ENCODE peak calls at places on chromosomes 7 and 10, in four cellular contexts. M is A549, S is ovary, K is heart left ventricle. D is an unnamed sample. For H3K4me1, the result is how much of the 10 kb centered on the place peaks cover.

GRCh38 chr10:35079763-35080162 is 10.4 kb downstream of the CUL2 start:
- DNase-seq in M (peak), S (no peak), K (no peak), D (no peak)

GRCh38 chr10:71015674-71016073 is 127.3 kb upstream of the PCBD1 start:
- DNase-seq in K (no peak), S (no peak), M (no peak), D (no peak)

GRCh38 chr7:2886900-2887299 is 42.8 kb upstream of the GNA12 start:
- DNase-seq in K (no peak), M (peak), S (peak), D (peak)

GRCh38 chr10:131694963-131695813 is 205.6 kb upstream of the PPP2R2D start:
- DNase-seq in K (no peak), S (no peak), M (no peak), D (peak)

GRCh38 chr7:109696723-109697122 is 1127.0 kb downstream of the DNAJB9 start:
- DNase-seq in M (no peak), S (no peak), K (no peak), D (no peak)

GRCh38 chr10:21003240-21003822 is 106.2 kb upstream of the NEBL start:
- DNase-seq in S (no peak), K (no peak), M (no peak), D (no peak)

GRCh38 chr10:75355706-75356105 is 45.9 kb downstream of the ZNF503 start:
- DNase-seq in M (no peak), S (no peak), K (no peak), D (no peak)

GRCh38 chr10:78911533-78912340 is 157.0 kb upstream of the ZMIZ1 start:
- DNase-seq in M (no peak), K (no peak), S (peak), D (no peak)

GRCh38 chr10:100988166-100988565 is 823 bp downstream of the TWNK start:
- DNase-seq in M (no peak), S (no peak), K (no peak), D (no peak)

GRCh38 chr10:96548589-96548988 is 34.9 kb upstream of the TLL2 start:
- DNase-seq in M (no peak), S (peak), K (peak), D (no peak)

GRCh38 chr10:59868974-59869940 is 37.1 kb downstream of the CCDC6 start:
- DNase-seq in K (no peak), S (no peak), M (no peak), D (no peak)

GRCh38 chr7:44618754-44619153 is 12.3 kb downstream of the OGDH start:
- DNase-seq in M (no peak), K (no peak), S (no peak), D (no peak)

GRCh38 chr7:84454174-84454959 is 259.8 kb upstream of the SEMA3A start:
- DNase-seq in S (no peak), K (no peak), M (no peak), D (no peak)

GRCh38 chr10:22658745-22659410 is 55.5 kb downstream of the PIP4K2A start:
- DNase-seq in M (no peak), S (no peak), K (no peak), D (no peak)

DNA sequence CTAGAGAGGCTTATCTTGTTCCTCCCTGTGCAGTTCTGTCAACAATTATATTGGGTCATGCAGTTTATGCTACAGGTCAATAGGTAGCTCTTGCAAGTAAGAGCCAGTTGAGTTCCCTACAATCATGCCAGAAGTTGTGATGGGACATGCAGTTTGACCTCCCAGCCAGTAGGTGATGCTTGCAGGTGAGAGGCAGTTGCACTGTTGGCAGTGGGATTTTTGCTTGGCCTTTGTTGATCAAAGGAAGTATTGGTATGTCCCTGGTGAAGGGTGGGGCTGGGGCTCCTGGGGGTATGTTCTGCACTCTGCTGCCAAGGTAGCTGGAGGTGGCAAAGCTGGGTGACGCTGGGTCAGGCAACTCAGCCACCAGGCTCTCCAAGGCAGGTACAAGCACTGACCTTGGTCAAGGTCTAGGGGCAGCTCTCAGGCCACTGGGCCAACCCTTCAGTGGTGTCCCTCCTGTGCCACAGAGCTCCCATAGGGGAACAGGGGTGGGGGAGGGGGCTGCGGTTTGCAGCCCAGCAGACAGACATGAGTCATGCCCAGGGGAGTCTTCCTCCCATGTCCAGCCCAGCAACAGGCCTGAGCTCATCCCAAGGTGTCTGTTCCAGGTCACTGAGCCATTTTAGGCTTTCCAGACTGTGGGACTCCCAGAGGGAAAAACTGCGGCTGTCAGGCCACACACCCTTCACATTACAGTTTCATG is 43.3 kb downstream of the MEOX2 start:
- DNase-seq in K (peak), S (no peak), M (no peak), D (no peak)
- TF ChIP-seq CTCF in K (no peak), S (no peak), M (no peak), D (no peak)

GRCh38 chr10:7481382-7481765 is 70.5 kb upstream of the SFMBT2 start:
- DNase-seq in M (no peak), K (no peak), S (no peak), D (no peak)
- H3K4me1 ChIP-seq in M (under half), K (under half), S (under half), D (under half)

GRCh38 chr10:97570789-97571536 is 1.6 kb upstream of the ANKRD2 start:
- DNase-seq in K (peak), M (no peak), S (peak), D (no peak)
- TF ChIP-seq POLR2A in K (no peak), M (no peak), S (no peak), D (no peak)

GRCh38 chr7:150736864-150737263 is 354 bp upstream of the GIMAP5 start:
- DNase-seq in K (no peak), M (no peak), S (no peak), D (no peak)

GRCh38 chr7:150740053-150740452 is 2.8 kb downstream of the GIMAP5 start:
- DNase-seq in K (no peak), S (no peak), M (no peak), D (no peak)

GRCh38 chr7:150737265-150738055 is at the start of gene GIMAP5:
- DNase-seq in K (no peak), S (no peak), M (no peak), D (peak)

GRCh38 chr7:150738092-150739044 is 1.1 kb downstream of the GIMAP5 start:
- DNase-seq in K (no peak), S (no peak), M (no peak), D (no peak)

DNA sequence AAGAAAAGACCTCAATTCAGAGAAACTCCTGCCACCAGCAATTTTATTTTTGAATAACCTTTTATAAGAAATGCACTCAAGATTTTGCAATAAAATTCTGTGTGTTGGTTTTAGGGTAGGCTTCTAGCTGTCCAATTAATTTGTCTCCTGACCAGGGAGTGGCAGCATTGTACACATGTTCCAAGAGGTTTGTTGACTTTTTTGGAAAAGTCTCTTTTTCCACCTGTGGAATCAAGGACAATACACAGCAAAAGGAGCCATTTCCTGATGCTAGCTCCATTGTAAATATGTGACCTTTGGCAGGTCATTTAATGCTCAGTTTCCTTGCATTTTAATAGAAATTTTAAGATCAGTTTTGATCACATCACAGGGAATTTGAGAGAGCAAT is 1.8 kb downstream of the GIMAP5 start:
- DNase-seq in K (no peak), M (no peak), S (no peak), D (no peak)
- TF ChIP-seq CTCF in K (no peak), M (no peak), S (no peak), D (peak)

GRCh38 chr7:30894866-30895408 is 16.7 kb upstream of the AQP1 start:
- DNase-seq in K (peak), M (no peak), S (no peak), D (no peak)

GRCh38 chr7:30896783-30897617 is 14.7 kb upstream of the AQP1 start:
- DNase-seq in S (peak), K (peak), M (no peak), D (no peak)

GRCh38 chr7:30897770-30898169 is 13.9 kb upstream of the AQP1 start:
- DNase-seq in S (no peak), K (no peak), M (no peak), D (no peak)

GRCh38 chr7:30894009-30894408 is 17.6 kb upstream of the AQP1 start:
- DNase-seq in M (no peak), S (no peak), K (no peak), D (no peak)

GRCh38 chr7:30896041-30896440 is 15.6 kb upstream of the AQP1 start:
- DNase-seq in S (no peak), M (no peak), K (peak), D (no peak)
- H3K4me1 ChIP-seq in S (under half), M (under half), K (half or more), D (under half)

D was measured in Peyer's patch.